ENCODE peak calls at places on chromosomes 7 and 10, in seven cellular contexts. E, F, Y, G, A, M and P are unnamed samples.

GRCh38 chr7:97732567-97733275 is 835 bp downstream of the TAC1 start:
- DNase-seq in E (no peak), F (no peak), Y (no peak), G (no peak), A (no peak), M (peak), P (no peak)

GRCh38 chr7:35908305-35909223 is 107.7 kb downstream of the SEPTIN7 start:
- DNase-seq in E (no peak), F (no peak), Y (no peak), G (no peak), A (no peak), M (no peak), P (no peak)

GRCh38 chr10:17061418-17061817 is 68.2 kb downstream of the CUBN start:
- DNase-seq in E (no peak), F (no peak), Y (no peak), G (no peak), A (peak), M (no peak), P (no peak)

GRCh38 chr7:32516551-32517082 is 21.3 kb downstream of the AVL9 start:
- DNase-seq in E (no peak), F (no peak), Y (no peak), G (no peak), A (no peak), M (no peak), P (no peak)

GRCh38 chr10:103510791-103511757 is 17.6 kb downstream of the NEURL1 start:
- DNase-seq in E (no peak), F (no peak), Y (no peak), G (no peak), A (no peak), M (peak), P (no peak)

GRCh38 chr7:57343901-57344622 is 105.9 kb upstream of the ZNF716 start:
- DNase-seq in E (no peak), F (no peak), Y (no peak), G (no peak), A (no peak), M (no peak), P (no peak)

GRCh38 chr10:130910848-130911247 is 400.7 kb downstream of the TCERG1L start:
- DNase-seq in E (no peak), F (no peak), Y (no peak), G (no peak), A (no peak), M (no peak), P (no peak)

GRCh38 chr7:51310131-51310583 is 6.5 kb downstream of the COBL start:
- DNase-seq in E (no peak), F (no peak), Y (no peak), G (no peak), A (no peak), M (no peak), P (no peak)

GRCh38 chr7:23759556-23760391 is 49.8 kb downstream of the STK31 start:
- DNase-seq in E (no peak), F (no peak), Y (no peak), G (no peak), A (peak), M (no peak), P (no peak)

GRCh38 chr10:70679498-70679897 is 7.2 kb downstream of the ADAMTS14 start:
- DNase-seq in E (no peak), F (no peak), Y (no peak), G (no peak), A (no peak), M (peak), P (no peak)

GRCh38 chr7:70951271-70951962 is 180.5 kb upstream of the GALNT17 start:
- DNase-seq in E (no peak), F (no peak), Y (no peak), G (no peak), A (no peak), M (no peak), P (no peak)

GRCh38 chr7:70944516-70944915 is 187.4 kb upstream of the GALNT17 start:
- DNase-seq in E (no peak), F (no peak), Y (no peak), G (no peak), A (no peak), M (no peak), P (no peak)

GRCh38 chr7:70952311-70952710 is 179.6 kb upstream of the GALNT17 start:
- DNase-seq in E (no peak), F (no peak), Y (no peak), G (no peak), A (no peak), M (no peak), P (no peak)

GRCh38 chr7:70949862-70950261 is 182.1 kb upstream of the GALNT17 start:
- DNase-seq in E (no peak), F (no peak), Y (no peak), G (no peak), A (no peak), M (no peak), P (no peak)

GRCh38 chr7:70947181-70947580 is 184.8 kb upstream of the GALNT17 start:
- DNase-seq in E (no peak), F (no peak), Y (no peak), G (no peak), A (no peak), M (no peak), P (no peak)
- TF ChIP-seq TAF1 in E (no peak), F (no peak), Y (no peak), G (no peak), A (no peak), M (no peak), P (no peak)

GRCh38 chr7:312409-312808 is 22.4 kb downstream of the FOXL3 start:
- DNase-seq in E (no peak), F (no peak), Y (no peak), G (no peak), A (no peak), M (no peak), P (no peak)
- TF ChIP-seq TAF1 in E (no peak), F (no peak), Y (no peak), G (no peak), A (no peak), M (no peak), P (no peak)

GRCh38 chr7:66542528-66543373 is 85.9 kb upstream of the KCTD7 start:
- DNase-seq in E (no peak), F (no peak), Y (no peak), G (no peak), A (peak), M (peak), P (no peak)
- TF ChIP-seq TAF1 in E (no peak), F (no peak), Y (no peak), G (no peak), A (no peak), M (no peak), P (no peak)

GRCh38 chr10:11014671-11015141 is 3.0 kb upstream of the CELF2 start:
- DNase-seq in E (no peak), F (no peak), Y (no peak), G (no peak), A (no peak), M (no peak), P (no peak)
- TF ChIP-seq TAF1 in E (no peak), F (no peak), Y (no peak), G (no peak), A (no peak), M (no peak), P (no peak)

GRCh38 chr10:11763501-11763861 is 21.3 kb downstream of the ECHDC3 start:
- DNase-seq in E (no peak), F (no peak), Y (no peak), G (no peak), A (no peak), M (no peak), P (no peak)

GRCh38 chr10:11760861-11761260 is 18.7 kb downstream of the ECHDC3 start:
- DNase-seq in E (no peak), F (no peak), Y (no peak), G (no peak), A (no peak), M (no peak), P (no peak)

GRCh38 chr10:11760151-11760550 is 18.0 kb downstream of the ECHDC3 start:
- DNase-seq in E (no peak), F (no peak), Y (no peak), G (no peak), A (no peak), M (no peak), P (no peak)

GRCh38 chr10:11762706-11763500 is 20.7 kb downstream of the ECHDC3 start:
- DNase-seq in E (no peak), F (no peak), Y (no peak), G (no peak), A (no peak), M (no peak), P (no peak)

DNA sequence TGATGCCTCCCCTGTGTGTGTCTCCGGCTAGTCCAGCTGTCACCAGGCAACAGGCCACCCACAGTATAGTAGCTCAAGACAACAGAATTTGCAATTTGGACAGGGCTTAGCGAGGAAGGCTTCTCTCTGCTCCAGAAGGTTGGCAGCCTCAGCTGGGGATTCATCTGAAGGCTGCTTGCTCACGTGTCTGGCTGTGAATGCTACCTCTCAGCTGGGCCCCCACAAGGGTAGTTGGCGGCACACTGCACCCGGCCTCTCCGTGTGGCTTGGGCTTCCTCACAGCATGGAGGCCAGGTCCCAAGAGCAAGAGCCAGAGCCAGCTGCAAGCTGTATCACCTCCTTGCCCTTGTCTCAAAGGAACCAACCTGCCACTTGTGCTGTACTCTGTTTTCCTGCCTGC is 19.2 kb downstream of the ECHDC3 start:
- DNase-seq in E (no peak), F (no peak), Y (no peak), G (no peak), A (no peak), M (no peak), P (no peak)
- TF ChIP-seq TAF1 in E (no peak), F (no peak), Y (no peak), G (no peak), A (no peak), M (no peak), P (no peak)

DNA sequence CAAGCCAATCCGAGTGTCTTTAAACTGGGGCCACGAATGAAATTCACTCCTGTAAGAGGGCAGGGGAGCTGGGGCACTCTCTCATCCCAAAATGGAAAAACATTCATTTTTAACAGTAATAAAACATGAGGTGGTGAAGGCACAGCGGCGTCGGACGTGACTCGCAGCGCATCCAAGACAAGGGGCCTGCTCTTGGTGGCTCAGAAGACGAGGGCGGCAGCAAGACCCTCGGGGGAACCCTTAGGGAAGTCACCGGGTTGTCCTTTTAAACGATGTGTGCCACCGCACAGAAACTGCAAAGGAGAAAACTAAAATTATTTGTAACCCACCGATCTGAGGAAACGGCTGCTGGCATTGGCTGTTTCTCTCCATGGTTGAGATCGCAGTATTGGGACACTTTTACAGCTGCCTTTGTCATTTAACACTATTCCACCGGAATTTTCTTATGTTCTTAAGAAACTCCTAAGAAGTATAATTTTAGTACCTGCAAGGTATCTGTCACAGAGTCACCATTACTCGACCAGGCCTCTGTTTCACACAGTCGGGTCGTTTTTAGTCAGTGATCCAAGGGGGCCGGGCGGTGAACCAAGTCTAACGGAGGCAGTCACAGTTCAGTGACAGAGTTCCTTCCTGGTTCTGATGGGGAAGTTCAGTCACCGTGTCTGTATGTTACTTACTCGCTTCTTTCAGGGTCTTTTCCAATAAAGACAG is 159.3 kb downstream of the PTPRN2 start:
- DNase-seq in E (no peak), F (no peak), Y (no peak), G (no peak), A (no peak), M (no peak), P (no peak)
- TF ChIP-seq TAF1 in E (no peak), F (no peak), Y (no peak), G (no peak), A (no peak), M (no peak), P (no peak)